ENCODE peak calls at places on chromosomes 4 and X, in four cellular contexts. N is naive B cell, A is cardiac muscle cell, P is ecto neural progenitor cell. Y is an unnamed sample.
A peak's percentile ranks its signal among the peaks of the same experiment; 100 is the strongest.

GRCh38 chr4:11106769-11107168 is 321.9 kb downstream of the HS3ST1 start:
- DNase-seq in N (no peak), A (no peak), P (no peak), Y (no peak)

GRCh38 chr4:15755321-15755750 is 22.8 kb upstream of the CD38 start:
- DNase-seq in N (no peak), A (no peak), P (no peak), Y (no peak)

GRCh38 chrX:10634681-10635161 is 14.3 kb upstream of the MID1 start:
- DNase-seq in N (no peak), A (no peak), P (no peak), Y (no peak)

GRCh38 chr4:22969314-22969896 is 276.7 kb downstream of the GBA3 start:
- DNase-seq in N (no peak), A (no peak), P (no peak), Y (no peak)

GRCh38 chrX:15206306-15206705 is 63.6 kb downstream of the ASB9 start:
- DNase-seq in N (no peak), A (no peak), P (no peak), Y (no peak)

GRCh38 chrX:1172496-1172895 is 40.0 kb downstream of the CRLF2 start:
- DNase-seq in N (no peak), A (no peak), P (peak; percentile 19), Y (no peak)

GRCh38 chrX:54894159-54894558 is 26.5 kb upstream of the TRO start:
- DNase-seq in N (no peak), A (no peak), P (no peak), Y (no peak)

GRCh38 chr4:134470544-134470943 is 269.0 kb upstream of the PABPC4L start:
- DNase-seq in N (no peak), A (peak; percentile 33), P (no peak), Y (peak; percentile 36)

GRCh38 chr4:182927505-182927904 is 10.3 kb upstream of the DCTD start:
- DNase-seq in N (no peak), A (no peak), P (no peak), Y (no peak)

GRCh38 chr4:1374706-1375045 is 27.7 kb downstream of the UVSSA start:
- DNase-seq in N (no peak), A (no peak), P (no peak), Y (no peak)

GRCh38 chr4:152166567-152166966 is 369.3 kb downstream of the FBXW7 start:
- DNase-seq in N (no peak), A (peak; percentile 83), P (peak; percentile 58), Y (peak; percentile 47)

GRCh38 chr4:153232768-153233167 is 28.5 kb downstream of the TRIM2 start:
- DNase-seq in N (no peak), A (peak; percentile 88), P (peak; percentile 62), Y (peak; percentile 30)

GRCh38 chr4:157918036-157918832 is 254.6 kb downstream of the GASK1B start:
- DNase-seq in N (no peak), A (no peak), P (no peak), Y (no peak)

GRCh38 chr4:88645994-88646393 is 51.6 kb downstream of the NAP1L5 start:
- DNase-seq in N (no peak), A (no peak), P (no peak), Y (no peak)

GRCh38 chr4:83456184-83456501 is 285 bp downstream of the MRPS18C start:
- DNase-seq in N (no peak), A (no peak), P (no peak), Y (no peak)

GRCh38 chr4:145935253-145936141 is 3.1 kb downstream of the ZNF827 start:
- DNase-seq in N (peak; percentile 14), A (peak; percentile 75), P (peak; percentile 50), Y (peak; percentile 26)

GRCh38 chrX:789096-789495 is 158.5 kb downstream of the SHOX start:
- DNase-seq in N (no peak), A (no peak), P (peak; percentile 46), Y (no peak)

GRCh38 chrX:38806054-38806389 is 4.8 kb downstream of the MID1IP1 start:
- DNase-seq in N (no peak), A (peak; percentile 28), P (no peak), Y (no peak)

GRCh38 chr4:8606966-8607365 is 14.4 kb downstream of the CPZ start:
- DNase-seq in N (no peak), A (no peak), P (no peak), Y (no peak)

GRCh38 chrX:87049567-87049966 is 468.0 kb upstream of the KLHL4 start:
- DNase-seq in N (no peak), A (no peak), P (no peak), Y (no peak)

GRCh38 chrX:15631637-15632036 is 30.9 kb upstream of the ACE2 start:
- DNase-seq in N (no peak), A (no peak), P (no peak), Y (no peak)

GRCh38 chrX:30779453-30780030 is 109.5 kb downstream of the TAB3 start:
- DNase-seq in N (no peak), A (no peak), P (peak; percentile 33), Y (no peak)

GRCh38 chrX:19091596-19091995 is 30.7 kb downstream of the ADGRG2 start:
- DNase-seq in N (no peak), A (no peak), P (no peak), Y (no peak)

GRCh38 chr4:93759506-93759905 is 69.0 kb upstream of the ATOH1 start:
- DNase-seq in N (no peak), A (no peak), P (no peak), Y (no peak)

GRCh38 chr4:164731827-164732474 is 22.0 kb upstream of the SMIM31 start:
- DNase-seq in N (peak; percentile 20), A (peak; percentile 67), P (peak; percentile 62), Y (peak; percentile 73)

GRCh38 chr4:56701156-56701471 is 20.0 kb upstream of the HOPX start:
- DNase-seq in N (no peak), A (no peak), P (no peak), Y (no peak)

GRCh38 chr4:24203896-24204295 is 314.0 kb upstream of the PPARGC1A start:
- DNase-seq in N (no peak), A (no peak), P (no peak), Y (no peak)

GRCh38 chr4:39346856-39347519 is 19.2 kb downstream of the RFC1 start:
- DNase-seq in N (no peak), A (no peak), P (no peak), Y (no peak)

GRCh38 chr4:126916626-126917140 is 716.1 kb upstream of the INTU start:
- DNase-seq in N (no peak), A (no peak), P (no peak), Y (no peak)

GRCh38 chrX:104315555-104315954 is 60.8 kb upstream of the ESX1 start:
- DNase-seq in N (no peak), A (no peak), P (no peak), Y (no peak)

GRCh38 chr4:172786039-172786792 is 382.4 kb upstream of the GALNT7 start:
- DNase-seq in N (no peak), A (peak; percentile 15), P (no peak), Y (no peak)

GRCh38 chr4:99856166-99856565 is 38.1 kb downstream of the LAMTOR3 start:
- DNase-seq in N (no peak), A (no peak), P (no peak), Y (no peak)

GRCh38 chrX:101057095-101057714 is 5.3 kb upstream of the TRMT2B start:
- DNase-seq in N (peak; percentile 10), A (no peak), P (no peak), Y (no peak)

GRCh38 chr4:186137193-186137792 is 32.8 kb downstream of the FAM149A start:
- DNase-seq in N (no peak), A (peak; percentile 33), P (no peak), Y (no peak)

GRCh38 chrX:70313503-70313902 is 23.6 kb downstream of the KIF4A start:
- DNase-seq in N (no peak), A (no peak), P (no peak), Y (no peak)

GRCh38 chr4:134421734-134422133 is 220.1 kb upstream of the PABPC4L start:
- DNase-seq in N (no peak), A (peak; percentile 3), P (no peak), Y (no peak)

Y was measured in endothelial cell.